ENCODE peak calls at places on chromosome 16, in four cellular contexts. One of them, this sample, is unnamed. For H3K27me3, the result is how much of the 10 kb centered on the place peaks cover.

GRCh38 chr16:4372315-4372577 is 598 bp downstream of the VASN start:
- DNase-seq in H9: no peak
- DNase-seq in mesendoderm: no peak
- DNase-seq in neuronal stem cell: no peak
- DNase-seq in this sample: no peak

GRCh38 chr16:73143681-73144370 is 95.9 kb upstream of the ZFHX3 start:
- DNase-seq in H9: no peak
- DNase-seq in mesendoderm: no peak
- DNase-seq in neuronal stem cell: no peak
- DNase-seq in this sample: no peak

GRCh38 chr16:50251375-50252081 is 14.8 kb upstream of the ADCY7 start:
- DNase-seq in neuronal stem cell: no peak
- DNase-seq in H9: no peak
- DNase-seq in mesendoderm: no peak
- DNase-seq in this sample: no peak

GRCh38 chr16:80804061-80804450 is 342 bp downstream of the CDYL2 start:
- DNase-seq in H9: peak
- DNase-seq in mesendoderm: peak
- DNase-seq in neuronal stem cell: peak
- DNase-seq in this sample: no peak

GRCh38 chr16:56637814-56638750 is at the start of gene MT1A:
- DNase-seq in mesendoderm: peak
- DNase-seq in neuronal stem cell: no peak
- DNase-seq in H9: peak
- DNase-seq in this sample: peak

GRCh38 chr16:78675312-78675711 is 575.9 kb downstream of the WWOX start:
- DNase-seq in neuronal stem cell: no peak
- DNase-seq in mesendoderm: no peak
- DNase-seq in H9: no peak
- DNase-seq in this sample: no peak

GRCh38 chr16:77171750-77172635 is 19.0 kb upstream of the MON1B start:
- DNase-seq in mesendoderm: peak
- DNase-seq in neuronal stem cell: peak
- DNase-seq in H9: no peak
- DNase-seq in this sample: peak

GRCh38 chr16:1308036-1308976 is 1.1 kb upstream of the UBE2I start:
- DNase-seq in neuronal stem cell: no peak
- DNase-seq in H9: no peak
- DNase-seq in mesendoderm: peak
- DNase-seq in this sample: peak

GRCh38 chr16:55539049-55539448 is 27.4 kb upstream of the CAPNS2 start:
- DNase-seq in H9: no peak
- DNase-seq in mesendoderm: no peak
- DNase-seq in neuronal stem cell: no peak
- DNase-seq in this sample: peak

GRCh38 chr16:80120899-80121521 is 419.8 kb upstream of the DYNLRB2 start:
- DNase-seq in H9: no peak
- DNase-seq in mesendoderm: no peak
- DNase-seq in neuronal stem cell: no peak
- DNase-seq in this sample: no peak

GRCh38 chr16:72807287-72807686 is 240.6 kb downstream of the ZFHX3 start:
- DNase-seq in H9: no peak
- DNase-seq in neuronal stem cell: no peak
- DNase-seq in mesendoderm: no peak
- DNase-seq in this sample: no peak

GRCh38 chr16:65414284-65414984 is 292.6 kb upstream of the CDH11 start:
- DNase-seq in H9: no peak
- DNase-seq in mesendoderm: peak
- DNase-seq in neuronal stem cell: no peak
- DNase-seq in this sample: no peak

GRCh38 chr16:31186176-31186575 is 6.2 kb downstream of the FUS start:
- DNase-seq in mesendoderm: no peak
- DNase-seq in neuronal stem cell: no peak
- DNase-seq in H9: no peak
- DNase-seq in this sample: no peak

GRCh38 chr16:4664538-4665418 is 28.6 kb upstream of the NUDT16L1 start:
- DNase-seq in neuronal stem cell: no peak
- DNase-seq in H9: peak
- DNase-seq in mesendoderm: peak
- DNase-seq in this sample: no peak

GRCh38 chr16:15970202-15970601 is 20.8 kb downstream of the ABCC1 start:
- DNase-seq in mesendoderm: peak
- DNase-seq in H9: peak
- DNase-seq in neuronal stem cell: no peak
- DNase-seq in this sample: peak

GRCh38 chr16:74896389-74897370 is 88.2 kb downstream of the WDR59 start:
- DNase-seq in H9: no peak
- DNase-seq in neuronal stem cell: no peak
- DNase-seq in mesendoderm: no peak
- DNase-seq in this sample: peak

GRCh38 chr16:71230122-71230845 is at the start of gene HYDIN:
- DNase-seq in neuronal stem cell: peak
- DNase-seq in mesendoderm: peak
- DNase-seq in H9: peak
- DNase-seq in this sample: peak

GRCh38 chr16:74322301-74322710 is 25.7 kb downstream of the PSMD7 start:
- DNase-seq in neuronal stem cell: no peak
- DNase-seq in mesendoderm: no peak
- DNase-seq in H9: no peak
- DNase-seq in this sample: peak

GRCh38 chr16:1615761-1616160 is 3.6 kb downstream of the CRAMP1 start:
- DNase-seq in H9: no peak
- DNase-seq in neuronal stem cell: no peak
- DNase-seq in mesendoderm: no peak
- DNase-seq in this sample: no peak

GRCh38 chr16:51577621-51578303 is 426.7 kb upstream of the SALL1 start:
- DNase-seq in neuronal stem cell: no peak
- DNase-seq in H9: peak
- DNase-seq in mesendoderm: peak
- DNase-seq in this sample: no peak

GRCh38 chr16:77335652-77336234 is 99.1 kb downstream of the ADAMTS18 start:
- DNase-seq in neuronal stem cell: no peak
- DNase-seq in H9: peak
- DNase-seq in mesendoderm: peak
- DNase-seq in this sample: peak

GRCh38 chr16:50267651-50268050 is 1.3 kb downstream of the ADCY7 start:
- DNase-seq in neuronal stem cell: no peak
- DNase-seq in H9: no peak
- DNase-seq in mesendoderm: no peak
- DNase-seq in this sample: no peak

GRCh38 chr16:8178271-8178670 is 412.0 kb downstream of the TMEM114 start:
- DNase-seq in mesendoderm: no peak
- DNase-seq in H9: no peak
- DNase-seq in neuronal stem cell: no peak
- DNase-seq in this sample: no peak

GRCh38 chr16:50273888-50274770 is 7.8 kb downstream of the ADCY7 start:
- DNase-seq in H9: no peak
- DNase-seq in neuronal stem cell: no peak
- DNase-seq in mesendoderm: no peak
- DNase-seq in this sample: no peak

GRCh38 chr16:54591816-54592246 is 305.2 kb upstream of the IRX3 start:
- DNase-seq in H9: no peak
- DNase-seq in neuronal stem cell: no peak
- DNase-seq in mesendoderm: no peak
- DNase-seq in this sample: no peak

GRCh38 chr16:67406111-67406593 is 10.1 kb downstream of the ZDHHC1 start:
- DNase-seq in mesendoderm: no peak
- DNase-seq in neuronal stem cell: no peak
- DNase-seq in H9: no peak
- DNase-seq in this sample: no peak

GRCh38 chr16:88385112-88385594 is 2.4 kb downstream of the ZNF469 start:
- DNase-seq in H9: no peak
- DNase-seq in neuronal stem cell: no peak
- DNase-seq in mesendoderm: no peak
- DNase-seq in this sample: no peak
- H3K27me3 ChIP-seq in H9: under half
- H3K27me3 ChIP-seq in neuronal stem cell: under half
- H3K27me3 ChIP-seq in mesendoderm: under half
- H3K27me3 ChIP-seq in this sample: under half

GRCh38 chr16:86256995-86257394 is 253.3 kb upstream of the FOXF1 start:
- DNase-seq in mesendoderm: peak
- DNase-seq in H9: no peak
- DNase-seq in neuronal stem cell: no peak
- DNase-seq in this sample: no peak

GRCh38 chr16:86261379-86261778 is 248.9 kb upstream of the FOXF1 start:
- DNase-seq in mesendoderm: no peak
- DNase-seq in H9: peak
- DNase-seq in neuronal stem cell: no peak
- DNase-seq in this sample: no peak

GRCh38 chr16:86258713-86259112 is 251.6 kb upstream of the FOXF1 start:
- DNase-seq in neuronal stem cell: no peak
- DNase-seq in mesendoderm: no peak
- DNase-seq in H9: no peak
- DNase-seq in this sample: no peak

GRCh38 chr16:86257546-86257945 is 252.8 kb upstream of the FOXF1 start:
- DNase-seq in mesendoderm: no peak
- DNase-seq in neuronal stem cell: no peak
- DNase-seq in H9: peak
- DNase-seq in this sample: no peak

GRCh38 chr16:86259499-86259898 is 250.8 kb upstream of the FOXF1 start:
- DNase-seq in mesendoderm: no peak
- DNase-seq in neuronal stem cell: no peak
- DNase-seq in H9: peak
- DNase-seq in this sample: no peak
- H3K18ac ChIP-seq in mesendoderm: no peak
- H3K18ac ChIP-seq in neuronal stem cell: no peak
- H3K18ac ChIP-seq in H9: no peak
- H3K18ac ChIP-seq in this sample: no peak

DNA sequence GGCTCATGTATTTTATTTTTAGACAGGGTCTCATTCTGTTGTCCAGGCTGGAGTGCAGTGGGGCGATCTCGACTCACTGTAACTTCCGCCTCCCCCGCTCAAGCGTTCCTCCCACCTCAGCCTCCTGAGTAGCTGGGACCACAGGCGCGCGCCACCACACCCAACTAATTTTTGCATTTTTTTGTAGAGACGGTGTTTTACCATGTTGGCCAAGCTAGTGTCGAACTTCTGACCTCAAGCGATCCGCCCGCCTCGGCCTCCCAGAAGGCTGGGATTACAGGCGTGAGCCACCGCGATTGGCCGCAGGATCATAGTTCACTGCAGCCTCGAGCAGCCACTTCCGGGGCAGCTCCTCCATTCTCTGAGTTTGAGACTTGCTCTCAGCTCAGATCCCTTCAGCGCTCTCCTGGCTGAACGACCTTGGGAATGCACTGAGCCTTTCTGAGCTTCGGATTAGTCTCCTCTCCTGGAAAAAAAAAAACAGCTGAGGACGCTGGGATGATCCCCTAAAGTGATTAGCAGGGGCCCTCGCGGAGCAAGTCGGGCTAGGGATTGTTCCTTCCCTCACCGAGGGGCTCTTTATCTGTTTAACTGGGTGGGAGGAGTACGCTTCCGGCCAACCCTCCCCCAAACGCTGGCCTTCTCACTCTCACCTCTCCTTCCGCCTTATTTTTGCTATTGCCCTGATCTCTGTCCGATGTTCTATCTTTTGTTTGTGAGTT is 1.1 kb upstream of the PKMYT1 start:
- DNase-seq in H9: peak
- DNase-seq in mesendoderm: peak
- DNase-seq in neuronal stem cell: no peak
- DNase-seq in this sample: peak
- H3K9ac ChIP-seq in H9: no peak
- H3K9ac ChIP-seq in mesendoderm: peak
- H3K9ac ChIP-seq in neuronal stem cell: no peak
- H3K9ac ChIP-seq in this sample: no peak

GRCh38 chr16:58466396-58466795 is 33.5 kb upstream of the NDRG4 start:
- DNase-seq in H9: no peak
- DNase-seq in neuronal stem cell: no peak
- DNase-seq in mesendoderm: no peak
- DNase-seq in this sample: no peak
- H3K27me3 ChIP-seq in H9: under half
- H3K27me3 ChIP-seq in neuronal stem cell: under half
- H3K27me3 ChIP-seq in mesendoderm: under half
- H3K27me3 ChIP-seq in this sample: under half

GRCh38 chr16:12341966-12342365 is 365.4 kb downstream of the SNX29 start:
- DNase-seq in H9: no peak
- DNase-seq in neuronal stem cell: no peak
- DNase-seq in mesendoderm: peak
- DNase-seq in this sample: no peak

GRCh38 chr16:12340151-12340733 is 363.7 kb downstream of the SNX29 start:
- DNase-seq in H9: peak
- DNase-seq in neuronal stem cell: no peak
- DNase-seq in mesendoderm: peak
- DNase-seq in this sample: peak

GRCh38 chr16:12341423-12341822 is 364.9 kb downstream of the SNX29 start:
- DNase-seq in mesendoderm: peak
- DNase-seq in neuronal stem cell: no peak
- DNase-seq in H9: no peak
- DNase-seq in this sample: peak

GRCh38 chr16:12337776-12338655 is 361.5 kb downstream of the SNX29 start:
- DNase-seq in H9: no peak
- DNase-seq in neuronal stem cell: no peak
- DNase-seq in mesendoderm: no peak
- DNase-seq in this sample: no peak

GRCh38 chr16:12339686-12340085 is 363.2 kb downstream of the SNX29 start:
- DNase-seq in mesendoderm: no peak
- DNase-seq in H9: no peak
- DNase-seq in neuronal stem cell: no peak
- DNase-seq in this sample: no peak
- H3K18ac ChIP-seq in mesendoderm: no peak
- H3K18ac ChIP-seq in H9: no peak
- H3K18ac ChIP-seq in neuronal stem cell: no peak
- H3K18ac ChIP-seq in this sample: no peak

GRCh38 chr16:20971420-20971819 is 70.8 kb downstream of the LYRM1 start:
- DNase-seq in mesendoderm: no peak
- DNase-seq in H9: no peak
- DNase-seq in neuronal stem cell: no peak
- DNase-seq in this sample: no peak
- H3K9ac ChIP-seq in mesendoderm: no peak
- H3K9ac ChIP-seq in H9: no peak
- H3K9ac ChIP-seq in neuronal stem cell: no peak
- H3K9ac ChIP-seq in this sample: no peak